ENCODE peak calls at places on chromosome 5, in four cellular contexts. One of them, this sample, is unnamed.

GRCh38 chr5:156295434-156295833 is 31.5 kb upstream of the SGCD start:
- DNase-seq in PC-3: no peak
- DNase-seq in upper lobe of left lung: no peak
- DNase-seq in HCT116: no peak
- DNase-seq in this sample: no peak

GRCh38 chr5:17895296-17896058 is 261.2 kb downstream of the TAF11L14 start:
- DNase-seq in PC-3: peak
- DNase-seq in upper lobe of left lung: no peak
- DNase-seq in HCT116: no peak
- DNase-seq in this sample: no peak

GRCh38 chr5:76804266-76804665 is 14.6 kb upstream of the F2RL1 start:
- DNase-seq in PC-3: peak
- DNase-seq in upper lobe of left lung: no peak
- DNase-seq in HCT116: peak
- DNase-seq in this sample: no peak

GRCh38 chr5:72228957-72229356 is 91.1 kb downstream of the MRPS27 start:
- DNase-seq in PC-3: no peak
- DNase-seq in upper lobe of left lung: no peak
- DNase-seq in HCT116: no peak
- DNase-seq in this sample: no peak

GRCh38 chr5:119808474-119808873 is 179.1 kb downstream of the FAM170A start:
- DNase-seq in PC-3: no peak
- DNase-seq in upper lobe of left lung: no peak
- DNase-seq in HCT116: no peak
- DNase-seq in this sample: no peak

GRCh38 chr5:148924817-148925216 is 98.4 kb downstream of the ADRB2 start:
- DNase-seq in PC-3: peak
- DNase-seq in upper lobe of left lung: no peak
- DNase-seq in HCT116: no peak
- DNase-seq in this sample: no peak

GRCh38 chr5:134227259-134227658 is 1.4 kb upstream of the PPP2CA start:
- DNase-seq in PC-3: no peak
- DNase-seq in upper lobe of left lung: no peak
- DNase-seq in HCT116: no peak
- DNase-seq in this sample: no peak

GRCh38 chr5:136279314-136279713 is 86.0 kb downstream of the TRPC7 start:
- DNase-seq in PC-3: no peak
- DNase-seq in upper lobe of left lung: no peak
- DNase-seq in HCT116: no peak
- DNase-seq in this sample: no peak

GRCh38 chr5:17888155-17888554 is 253.9 kb downstream of the TAF11L14 start:
- DNase-seq in PC-3: no peak
- DNase-seq in upper lobe of left lung: no peak
- DNase-seq in HCT116: no peak
- DNase-seq in this sample: no peak

GRCh38 chr5:135310328-135310989 is 88.6 kb downstream of the MACROH2A1 start:
- DNase-seq in PC-3: peak
- DNase-seq in upper lobe of left lung: no peak
- DNase-seq in HCT116: no peak
- DNase-seq in this sample: no peak

GRCh38 chr5:54553659-54554207 is 36.2 kb downstream of the SNX18 start:
- DNase-seq in PC-3: no peak
- DNase-seq in upper lobe of left lung: no peak
- DNase-seq in HCT116: no peak
- DNase-seq in this sample: no peak

GRCh38 chr5:124825250-124825982 is 79.0 kb upstream of the ZNF608 start:
- DNase-seq in PC-3: no peak
- DNase-seq in upper lobe of left lung: no peak
- DNase-seq in HCT116: no peak
- DNase-seq in this sample: no peak

GRCh38 chr5:169335806-169336205 is 34.9 kb upstream of the SLIT3 start:
- DNase-seq in PC-3: no peak
- DNase-seq in upper lobe of left lung: no peak
- DNase-seq in HCT116: no peak
- DNase-seq in this sample: no peak

GRCh38 chr5:79868271-79868670 is 122.8 kb downstream of the MTX3 start:
- DNase-seq in PC-3: no peak
- DNase-seq in upper lobe of left lung: no peak
- DNase-seq in HCT116: no peak
- DNase-seq in this sample: no peak

GRCh38 chr5:135667662-135668061 is 88.9 kb upstream of the CXCL14 start:
- DNase-seq in PC-3: no peak
- DNase-seq in upper lobe of left lung: no peak
- DNase-seq in HCT116: no peak
- DNase-seq in this sample: no peak

GRCh38 chr5:9358961-9359686 is 186.8 kb downstream of the SEMA5A start:
- DNase-seq in PC-3: peak
- DNase-seq in upper lobe of left lung: no peak
- DNase-seq in HCT116: no peak
- DNase-seq in this sample: no peak

GRCh38 chr5:135027318-135027698 is 6.7 kb downstream of the PITX1 start:
- DNase-seq in PC-3: no peak
- DNase-seq in upper lobe of left lung: peak
- DNase-seq in HCT116: no peak
- DNase-seq in this sample: no peak

GRCh38 chr5:142544946-142545652 is 140.8 kb downstream of the FGF1 start:
- DNase-seq in PC-3: no peak
- DNase-seq in upper lobe of left lung: no peak
- DNase-seq in HCT116: no peak
- DNase-seq in this sample: no peak

GRCh38 chr5:67255881-67256280 is 59.3 kb upstream of the CD180 start:
- DNase-seq in PC-3: no peak
- DNase-seq in upper lobe of left lung: no peak
- DNase-seq in HCT116: no peak
- DNase-seq in this sample: no peak

GRCh38 chr5:40736103-40736875 is 19.5 kb downstream of the TTC33 start:
- DNase-seq in PC-3: peak
- DNase-seq in upper lobe of left lung: no peak
- DNase-seq in HCT116: peak
- DNase-seq in this sample: no peak

GRCh38 chr5:142881727-142882126 is 111.5 kb downstream of the ARHGAP26 start:
- DNase-seq in PC-3: no peak
- DNase-seq in upper lobe of left lung: no peak
- DNase-seq in HCT116: no peak
- DNase-seq in this sample: no peak

GRCh38 chr5:10306806-10307205 is 896 bp downstream of the CMBL start:
- DNase-seq in PC-3: peak
- DNase-seq in upper lobe of left lung: no peak
- DNase-seq in HCT116: no peak
- DNase-seq in this sample: no peak

GRCh38 chr5:7851240-7851592 is 283 bp upstream of the CFAP90 start:
- DNase-seq in PC-3: no peak
- DNase-seq in upper lobe of left lung: no peak
- DNase-seq in HCT116: no peak
- DNase-seq in this sample: no peak

GRCh38 chr5:83473344-83474169 is 2.0 kb downstream of the VCAN start:
- DNase-seq in PC-3: peak
- DNase-seq in upper lobe of left lung: peak
- DNase-seq in HCT116: peak
- DNase-seq in this sample: no peak
- TF ChIP-seq CTCF in PC-3: peak
- TF ChIP-seq CTCF in upper lobe of left lung: peak
- TF ChIP-seq CTCF in HCT116: peak
- TF ChIP-seq CTCF in this sample: no peak

GRCh38 chr5:59041355-59041754 is 458.5 kb downstream of the RAB3C start:
- DNase-seq in PC-3: no peak
- DNase-seq in upper lobe of left lung: no peak
- DNase-seq in HCT116: no peak
- DNase-seq in this sample: no peak
- TF ChIP-seq CTCF in PC-3: no peak
- TF ChIP-seq CTCF in upper lobe of left lung: no peak
- TF ChIP-seq CTCF in HCT116: no peak
- TF ChIP-seq CTCF in this sample: no peak

DNA sequence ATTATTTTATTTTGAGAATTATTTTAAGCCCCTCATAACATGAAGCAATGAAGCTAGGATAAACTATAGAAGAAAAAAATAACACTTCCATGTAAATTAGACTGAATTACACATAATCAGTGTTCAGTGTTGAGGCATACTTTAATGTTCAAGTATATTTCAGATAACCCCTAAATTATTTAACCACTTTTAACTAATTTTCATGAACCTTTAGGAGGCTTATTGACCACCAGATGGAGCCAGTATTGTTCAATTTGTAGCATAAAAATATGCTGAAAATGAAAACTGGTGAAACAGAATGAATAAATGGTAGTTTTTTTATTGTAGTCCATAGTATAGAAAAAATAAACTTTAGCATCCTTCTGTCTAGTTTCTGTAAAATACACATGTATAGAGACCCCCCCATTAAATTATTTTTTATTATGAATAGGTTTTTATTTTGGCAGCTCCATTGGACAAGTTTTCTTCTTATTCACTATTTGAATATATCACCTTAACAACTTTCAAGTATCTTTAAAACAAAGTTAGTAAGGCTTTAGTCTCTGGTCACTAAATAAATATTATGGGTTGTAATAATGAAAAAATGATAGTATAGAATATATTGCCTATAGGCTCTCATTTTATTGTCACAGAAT is 190.1 kb downstream of the CWC27 start:
- DNase-seq in PC-3: peak
- DNase-seq in upper lobe of left lung: no peak
- DNase-seq in HCT116: peak
- DNase-seq in this sample: no peak
- TF ChIP-seq CTCF in PC-3: peak
- TF ChIP-seq CTCF in upper lobe of left lung: peak
- TF ChIP-seq CTCF in HCT116: peak
- TF ChIP-seq CTCF in this sample: peak

GRCh38 chr5:149962601-149963300 is 2.2 kb downstream of the SLC26A2 start:
- DNase-seq in PC-3: no peak
- DNase-seq in upper lobe of left lung: no peak
- DNase-seq in HCT116: no peak
- DNase-seq in this sample: no peak

GRCh38 chr5:149961186-149961685 is 678 bp downstream of the SLC26A2 start:
- DNase-seq in PC-3: peak
- DNase-seq in upper lobe of left lung: no peak
- DNase-seq in HCT116: no peak
- DNase-seq in this sample: no peak

GRCh38 chr5:149960272-149961185 is at the start of gene SLC26A2:
- DNase-seq in PC-3: peak
- DNase-seq in upper lobe of left lung: peak
- DNase-seq in HCT116: peak
- DNase-seq in this sample: peak

GRCh38 chr5:149963722-149964121 is 3.2 kb downstream of the SLC26A2 start:
- DNase-seq in PC-3: no peak
- DNase-seq in upper lobe of left lung: no peak
- DNase-seq in HCT116: no peak
- DNase-seq in this sample: no peak

DNA sequence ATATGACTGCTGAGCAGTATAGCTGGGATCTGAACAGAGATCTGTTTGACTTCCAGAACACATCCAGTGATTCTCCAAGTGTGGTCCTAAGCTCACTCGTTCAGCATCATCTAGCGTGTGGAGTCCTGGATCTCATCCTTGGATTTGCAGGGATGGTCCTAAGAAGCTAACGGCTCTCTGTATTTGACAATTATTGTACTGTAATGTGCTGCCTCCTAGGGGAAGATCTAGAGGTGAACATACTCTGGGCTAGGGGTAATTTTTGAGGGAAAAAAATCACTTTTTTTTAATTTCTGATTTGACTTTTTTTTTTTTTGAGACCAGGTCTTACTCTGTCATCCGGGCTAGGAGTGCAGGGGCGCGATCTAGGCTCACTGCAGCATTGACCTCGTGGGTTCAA is 1.5 kb downstream of the SLC26A2 start:
- DNase-seq in PC-3: peak
- DNase-seq in upper lobe of left lung: no peak
- DNase-seq in HCT116: no peak
- DNase-seq in this sample: no peak
- TF ChIP-seq CTCF in PC-3: peak
- TF ChIP-seq CTCF in upper lobe of left lung: peak
- TF ChIP-seq CTCF in HCT116: peak
- TF ChIP-seq CTCF in this sample: no peak

GRCh38 chr5:141373673-141374317 is at the start of gene PCDHGA6:
- DNase-seq in PC-3: no peak
- DNase-seq in upper lobe of left lung: peak
- DNase-seq in HCT116: no peak
- DNase-seq in this sample: no peak
- TF ChIP-seq CTCF in PC-3: no peak
- TF ChIP-seq CTCF in upper lobe of left lung: peak
- TF ChIP-seq CTCF in HCT116: peak
- TF ChIP-seq CTCF in this sample: no peak

GRCh38 chr5:2293906-2294305 is 411.2 kb upstream of the IRX4 start:
- DNase-seq in PC-3: no peak
- DNase-seq in upper lobe of left lung: no peak
- DNase-seq in HCT116: no peak
- DNase-seq in this sample: no peak
- TF ChIP-seq CTCF in PC-3: no peak
- TF ChIP-seq CTCF in upper lobe of left lung: no peak
- TF ChIP-seq CTCF in HCT116: no peak
- TF ChIP-seq CTCF in this sample: no peak

GRCh38 chr5:127228540-127229184 is 61.9 kb upstream of the MEGF10 start:
- DNase-seq in PC-3: no peak
- DNase-seq in upper lobe of left lung: peak
- DNase-seq in HCT116: no peak
- DNase-seq in this sample: no peak

GRCh38 chr5:127227881-127228280 is 62.7 kb upstream of the MEGF10 start:
- DNase-seq in PC-3: peak
- DNase-seq in upper lobe of left lung: no peak
- DNase-seq in HCT116: no peak
- DNase-seq in this sample: no peak

GRCh38 chr5:127231118-127231517 is 59.5 kb upstream of the MEGF10 start:
- DNase-seq in PC-3: no peak
- DNase-seq in upper lobe of left lung: no peak
- DNase-seq in HCT116: no peak
- DNase-seq in this sample: no peak

GRCh38 chr5:127233590-127233989 is 57.0 kb upstream of the MEGF10 start:
- DNase-seq in PC-3: no peak
- DNase-seq in upper lobe of left lung: no peak
- DNase-seq in HCT116: no peak
- DNase-seq in this sample: no peak

DNA sequence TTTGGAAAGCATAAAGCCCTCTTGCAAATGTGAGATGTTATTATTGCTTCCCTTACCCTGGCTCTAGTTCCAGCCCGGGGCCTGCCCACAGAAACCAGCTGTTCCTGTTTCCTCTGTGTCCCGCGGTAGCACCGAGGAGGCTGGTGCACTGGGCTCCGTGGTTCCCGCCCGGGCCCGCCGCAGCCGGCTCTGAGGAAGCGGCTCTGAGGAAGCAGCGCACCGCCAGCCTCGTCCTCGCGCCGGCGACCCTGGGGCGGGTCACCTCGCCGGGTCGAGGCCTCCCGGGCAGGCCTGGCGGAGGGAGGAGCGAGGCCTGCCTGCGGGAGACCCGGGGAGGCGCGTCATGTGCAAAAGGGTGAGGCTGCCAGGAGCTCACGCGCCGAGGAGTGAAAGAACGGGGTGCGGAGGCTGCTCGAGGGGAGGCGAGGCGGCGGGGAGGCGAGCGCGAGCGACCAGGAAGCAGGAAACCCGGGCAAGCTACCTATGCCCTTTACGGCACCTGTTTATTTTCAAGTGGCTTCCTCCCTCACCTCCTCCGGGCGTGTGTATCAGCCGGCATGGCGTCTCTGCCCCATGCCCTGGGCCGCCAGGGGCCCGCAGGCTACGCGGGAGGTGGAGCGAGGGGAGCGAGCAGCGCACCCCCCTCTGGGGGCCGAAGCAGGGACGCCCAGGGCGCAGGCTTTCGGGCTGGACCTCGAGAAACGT is 61.3 kb upstream of the MEGF10 start:
- DNase-seq in PC-3: peak
- DNase-seq in upper lobe of left lung: peak
- DNase-seq in HCT116: no peak
- DNase-seq in this sample: peak
- TF ChIP-seq CTCF in PC-3: no peak
- TF ChIP-seq CTCF in upper lobe of left lung: peak
- TF ChIP-seq CTCF in HCT116: no peak
- TF ChIP-seq CTCF in this sample: no peak